ENCODE peak calls at places on chromosomes 5 and 9, in ten cellular contexts. One of them, this sample, is unnamed.

GRCh38 chr5:58985759-58986158 is 402.9 kb downstream of the RAB3C start:
- DNase-seq in psoas muscle: no peak
- DNase-seq in mucosa of descending colon: no peak
- DNase-seq in keratinocyte: no peak
- DNase-seq in CD8-positive, alpha-beta T cell: no peak
- DNase-seq in H1: no peak
- DNase-seq in Caco-2: no peak
- DNase-seq in tibial nerve: no peak
- DNase-seq in PC-3: peak; percentile 25
- DNase-seq in hepatocyte: no peak
- DNase-seq in this sample: no peak

GRCh38 chr5:154136141-154136540 is 54.4 kb upstream of the GALNT10 start:
- DNase-seq in keratinocyte: no peak
- DNase-seq in hepatocyte: no peak
- DNase-seq in Caco-2: no peak
- DNase-seq in psoas muscle: no peak
- DNase-seq in H1: no peak
- DNase-seq in tibial nerve: no peak
- DNase-seq in PC-3: peak; percentile 11
- DNase-seq in CD8-positive, alpha-beta T cell: no peak
- DNase-seq in mucosa of descending colon: no peak
- DNase-seq in this sample: no peak

GRCh38 chr9:101453776-101454570 is 18.4 kb upstream of the ALDOB start:
- DNase-seq in tibial nerve: no peak
- DNase-seq in CD8-positive, alpha-beta T cell: no peak
- DNase-seq in keratinocyte: no peak
- DNase-seq in psoas muscle: no peak
- DNase-seq in Caco-2: no peak
- DNase-seq in mucosa of descending colon: no peak
- DNase-seq in PC-3: no peak
- DNase-seq in hepatocyte: no peak
- DNase-seq in H1: no peak
- DNase-seq in this sample: no peak

GRCh38 chr9:134234001-134234660 is 69.8 kb upstream of the RNU6ATAC start:
- DNase-seq in H1: no peak
- DNase-seq in mucosa of descending colon: no peak
- DNase-seq in keratinocyte: no peak
- DNase-seq in hepatocyte: no peak
- DNase-seq in psoas muscle: no peak
- DNase-seq in PC-3: no peak
- DNase-seq in tibial nerve: no peak
- DNase-seq in Caco-2: no peak
- DNase-seq in CD8-positive, alpha-beta T cell: peak; percentile 17
- DNase-seq in this sample: no peak

GRCh38 chr5:76641514-76642120 is 18.4 kb upstream of the F2RL2 start:
- DNase-seq in psoas muscle: peak; percentile 21
- DNase-seq in CD8-positive, alpha-beta T cell: peak; percentile 61
- DNase-seq in H1: no peak
- DNase-seq in Caco-2: peak; percentile 51
- DNase-seq in hepatocyte: peak; percentile 77
- DNase-seq in mucosa of descending colon: peak; percentile 92
- DNase-seq in PC-3: peak; percentile 73
- DNase-seq in keratinocyte: no peak
- DNase-seq in tibial nerve: peak; percentile 86
- DNase-seq in this sample: no peak

GRCh38 chr5:76337949-76338589 is 65.0 kb upstream of the IQGAP2 start:
- DNase-seq in Caco-2: peak; percentile 89
- DNase-seq in psoas muscle: no peak
- DNase-seq in H1: peak; percentile 74
- DNase-seq in mucosa of descending colon: peak; percentile 78
- DNase-seq in PC-3: peak; percentile 76
- DNase-seq in CD8-positive, alpha-beta T cell: peak; percentile 32
- DNase-seq in keratinocyte: peak; percentile 30
- DNase-seq in hepatocyte: peak; percentile 72
- DNase-seq in tibial nerve: peak; percentile 35
- DNase-seq in this sample: no peak

GRCh38 chr5:170639221-170639925 is 135.6 kb downstream of the KCNIP1 start:
- DNase-seq in keratinocyte: no peak
- DNase-seq in CD8-positive, alpha-beta T cell: no peak
- DNase-seq in PC-3: no peak
- DNase-seq in psoas muscle: no peak
- DNase-seq in hepatocyte: no peak
- DNase-seq in mucosa of descending colon: no peak
- DNase-seq in Caco-2: no peak
- DNase-seq in H1: no peak
- DNase-seq in tibial nerve: no peak
- DNase-seq in this sample: peak; percentile 16

GRCh38 chr5:175534070-175534932 is 55.9 kb downstream of the SFXN1 start:
- DNase-seq in keratinocyte: peak; percentile 30
- DNase-seq in CD8-positive, alpha-beta T cell: peak; percentile 79
- DNase-seq in hepatocyte: peak; percentile 94
- DNase-seq in Caco-2: peak; percentile 75
- DNase-seq in H1: peak; percentile 82
- DNase-seq in tibial nerve: peak; percentile 31
- DNase-seq in mucosa of descending colon: peak; percentile 79
- DNase-seq in psoas muscle: peak; percentile 72
- DNase-seq in PC-3: peak; percentile 78
- DNase-seq in this sample: peak; percentile 88

GRCh38 chr9:13118294-13118693 is 161.2 kb downstream of the MPDZ start:
- DNase-seq in psoas muscle: no peak
- DNase-seq in tibial nerve: no peak
- DNase-seq in CD8-positive, alpha-beta T cell: no peak
- DNase-seq in mucosa of descending colon: no peak
- DNase-seq in H1: no peak
- DNase-seq in Caco-2: no peak
- DNase-seq in PC-3: no peak
- DNase-seq in keratinocyte: no peak
- DNase-seq in hepatocyte: no peak
- DNase-seq in this sample: no peak

GRCh38 chr9:85743290-85744128 is 1.8 kb upstream of the AGTPBP1 start:
- DNase-seq in keratinocyte: peak; percentile 64
- DNase-seq in Caco-2: no peak
- DNase-seq in tibial nerve: peak; percentile 8
- DNase-seq in H1: no peak
- DNase-seq in CD8-positive, alpha-beta T cell: peak; percentile 26
- DNase-seq in PC-3: peak; percentile 77
- DNase-seq in mucosa of descending colon: peak; percentile 46
- DNase-seq in psoas muscle: no peak
- DNase-seq in hepatocyte: peak; percentile 66
- DNase-seq in this sample: peak; percentile 82

GRCh38 chr5:178192244-178192643 is 5.1 kb upstream of the GMCL2 start:
- DNase-seq in Caco-2: no peak
- DNase-seq in tibial nerve: no peak
- DNase-seq in hepatocyte: no peak
- DNase-seq in PC-3: peak; percentile 95
- DNase-seq in H1: no peak
- DNase-seq in CD8-positive, alpha-beta T cell: no peak
- DNase-seq in mucosa of descending colon: no peak
- DNase-seq in psoas muscle: no peak
- DNase-seq in keratinocyte: no peak
- DNase-seq in this sample: no peak

GRCh38 chr9:106449528-106449927 is 413.4 kb upstream of the ZNF462 start:
- DNase-seq in mucosa of descending colon: no peak
- DNase-seq in keratinocyte: no peak
- DNase-seq in Caco-2: no peak
- DNase-seq in PC-3: no peak
- DNase-seq in hepatocyte: no peak
- DNase-seq in CD8-positive, alpha-beta T cell: no peak
- DNase-seq in tibial nerve: no peak
- DNase-seq in psoas muscle: no peak
- DNase-seq in H1: no peak
- DNase-seq in this sample: no peak

GRCh38 chr9:37390759-37391158 is 31.7 kb upstream of the GRHPR start:
- DNase-seq in keratinocyte: no peak
- DNase-seq in mucosa of descending colon: peak; percentile 80
- DNase-seq in psoas muscle: no peak
- DNase-seq in H1: peak; percentile 31
- DNase-seq in tibial nerve: no peak
- DNase-seq in PC-3: peak; percentile 17
- DNase-seq in hepatocyte: peak; percentile 52
- DNase-seq in Caco-2: peak; percentile 66
- DNase-seq in CD8-positive, alpha-beta T cell: no peak
- DNase-seq in this sample: no peak
- TF ChIP-seq CTCF in keratinocyte: peak; percentile 63
- TF ChIP-seq CTCF in mucosa of descending colon: peak; percentile 34
- TF ChIP-seq CTCF in psoas muscle: no peak
- TF ChIP-seq CTCF in H1: peak; percentile 76
- TF ChIP-seq CTCF in tibial nerve: no peak
- TF ChIP-seq CTCF in PC-3: peak; percentile 51
- TF ChIP-seq CTCF in hepatocyte: peak; percentile 27
- TF ChIP-seq CTCF in Caco-2: peak; percentile 32
- TF ChIP-seq CTCF in CD8-positive, alpha-beta T cell: peak; percentile 18
- TF ChIP-seq CTCF in this sample: peak; percentile 23

DNA sequence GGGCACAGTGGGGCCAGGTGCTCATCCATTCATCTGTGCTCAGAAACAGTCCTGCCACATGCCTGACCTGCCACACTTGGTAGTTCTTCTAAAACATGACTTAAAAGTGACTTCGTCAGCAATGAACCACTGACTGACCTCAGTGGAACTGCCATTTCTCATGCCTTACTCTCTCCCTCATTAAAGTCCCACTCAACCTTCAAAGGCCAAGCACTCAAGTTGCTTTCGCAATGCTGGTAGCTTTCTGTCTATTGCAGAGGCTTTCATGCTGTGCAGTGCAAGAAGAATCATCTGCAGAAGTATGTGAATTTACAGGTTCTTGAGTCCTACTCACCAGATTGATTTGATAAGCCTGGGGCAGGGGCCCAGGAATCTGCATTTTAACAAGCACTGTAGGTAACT is 23.9 kb downstream of the B4GALT1 start:
- DNase-seq in CD8-positive, alpha-beta T cell: no peak
- DNase-seq in PC-3: no peak
- DNase-seq in psoas muscle: no peak
- DNase-seq in hepatocyte: peak; percentile 50
- DNase-seq in tibial nerve: no peak
- DNase-seq in Caco-2: peak; percentile 56
- DNase-seq in mucosa of descending colon: no peak
- DNase-seq in H1: no peak
- DNase-seq in keratinocyte: no peak
- DNase-seq in this sample: peak; percentile 66
- H3K4me1 ChIP-seq in CD8-positive, alpha-beta T cell: peaks cover 89% of the 10 kb centered on the region
- H3K4me1 ChIP-seq in PC-3: no peaks in the 10 kb centered on the region
- H3K4me1 ChIP-seq in psoas muscle: peaks cover 81% of the 10 kb centered on the region
- H3K4me1 ChIP-seq in hepatocyte: peaks cover 55% of the 10 kb centered on the region
- H3K4me1 ChIP-seq in tibial nerve: no peaks in the 10 kb centered on the region
- H3K4me1 ChIP-seq in Caco-2: peaks cover 45% of the 10 kb centered on the region
- H3K4me1 ChIP-seq in mucosa of descending colon: peaks cover 49% of the 10 kb centered on the region
- H3K4me1 ChIP-seq in H1: no peaks in the 10 kb centered on the region
- H3K4me1 ChIP-seq in keratinocyte: peaks cover 17% of the 10 kb centered on the region
- H3K4me1 ChIP-seq in this sample: peaks cover 95% of the 10 kb centered on the region

GRCh38 chr5:78648359-78649219 is at the start of gene LHFPL2:
- DNase-seq in hepatocyte: peak; percentile 89
- DNase-seq in mucosa of descending colon: peak; percentile 73
- DNase-seq in psoas muscle: peak; percentile 78
- DNase-seq in Caco-2: peak; percentile 74
- DNase-seq in tibial nerve: peak; percentile 70
- DNase-seq in keratinocyte: no peak
- DNase-seq in CD8-positive, alpha-beta T cell: peak; percentile 17
- DNase-seq in PC-3: peak; percentile 59
- DNase-seq in H1: no peak
- DNase-seq in this sample: peak; percentile 87

GRCh38 chr5:78649220-78649700 is 688 bp upstream of the LHFPL2 start:
- DNase-seq in hepatocyte: peak; percentile 46
- DNase-seq in mucosa of descending colon: peak; percentile 39
- DNase-seq in psoas muscle: no peak
- DNase-seq in tibial nerve: no peak
- DNase-seq in H1: no peak
- DNase-seq in Caco-2: no peak
- DNase-seq in keratinocyte: no peak
- DNase-seq in CD8-positive, alpha-beta T cell: no peak
- DNase-seq in PC-3: peak; percentile 21
- DNase-seq in this sample: no peak

GRCh38 chr5:78651468-78651867 is 2.9 kb upstream of the LHFPL2 start:
- DNase-seq in Caco-2: no peak
- DNase-seq in mucosa of descending colon: no peak
- DNase-seq in CD8-positive, alpha-beta T cell: no peak
- DNase-seq in tibial nerve: no peak
- DNase-seq in keratinocyte: no peak
- DNase-seq in H1: no peak
- DNase-seq in hepatocyte: no peak
- DNase-seq in PC-3: no peak
- DNase-seq in psoas muscle: no peak
- DNase-seq in this sample: no peak

GRCh38 chr5:78650562-78650930 is 2.0 kb upstream of the LHFPL2 start:
- DNase-seq in Caco-2: no peak
- DNase-seq in H1: no peak
- DNase-seq in PC-3: no peak
- DNase-seq in psoas muscle: no peak
- DNase-seq in keratinocyte: no peak
- DNase-seq in mucosa of descending colon: no peak
- DNase-seq in tibial nerve: no peak
- DNase-seq in hepatocyte: no peak
- DNase-seq in CD8-positive, alpha-beta T cell: no peak
- DNase-seq in this sample: no peak

DNA sequence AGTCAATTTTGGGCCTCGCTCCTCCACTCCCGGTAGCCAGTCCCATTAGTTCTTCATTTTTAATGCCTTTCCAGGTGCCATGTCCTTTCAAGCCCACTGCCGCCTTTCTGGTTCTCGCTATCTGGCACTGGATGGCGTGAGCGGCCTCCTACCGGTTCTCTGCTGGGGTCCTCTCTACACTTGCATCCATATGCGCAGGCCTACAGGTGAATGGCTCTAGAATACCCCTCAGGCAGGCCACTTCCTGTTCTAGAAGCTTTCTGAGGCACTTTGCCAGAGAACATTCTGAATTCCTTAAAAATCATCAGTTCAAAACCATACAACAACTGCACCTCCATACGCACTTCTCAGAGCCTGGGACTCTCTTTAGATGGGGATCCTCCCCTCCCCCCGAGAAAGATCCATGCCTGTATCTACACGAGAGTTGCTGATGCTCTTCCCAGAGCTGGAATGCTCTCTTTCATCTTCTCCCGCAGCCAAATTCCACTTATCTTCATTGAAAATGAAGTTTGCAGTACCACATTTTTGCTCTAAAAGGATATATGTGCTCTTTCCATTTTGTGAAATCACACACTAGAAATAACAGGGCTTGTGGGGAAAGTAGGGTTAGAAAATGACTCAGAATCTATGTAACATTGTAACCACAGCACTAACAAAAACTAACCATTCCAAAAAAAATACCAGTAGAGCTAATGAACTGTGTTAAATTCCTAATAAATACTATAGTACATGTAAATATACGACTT is 1.4 kb upstream of the LHFPL2 start:
- DNase-seq in keratinocyte: no peak
- DNase-seq in PC-3: no peak
- DNase-seq in tibial nerve: no peak
- DNase-seq in H1: no peak
- DNase-seq in Caco-2: no peak
- DNase-seq in hepatocyte: no peak
- DNase-seq in psoas muscle: no peak
- DNase-seq in CD8-positive, alpha-beta T cell: no peak
- DNase-seq in mucosa of descending colon: no peak
- DNase-seq in this sample: no peak
- H3K4me3 ChIP-seq in keratinocyte: no peak overlapping the region
- H3K4me3 ChIP-seq in PC-3: no peak overlapping the region
- H3K4me3 ChIP-seq in tibial nerve: no peak overlapping the region
- H3K4me3 ChIP-seq in H1: peak overlapping the region; percentile 93
- H3K4me3 ChIP-seq in Caco-2: no peak overlapping the region
- H3K4me3 ChIP-seq in hepatocyte: no peak overlapping the region
- H3K4me3 ChIP-seq in psoas muscle: no peak overlapping the region
- H3K4me3 ChIP-seq in CD8-positive, alpha-beta T cell: no peak overlapping the region
- H3K4me3 ChIP-seq in mucosa of descending colon: no peak overlapping the region
- H3K4me3 ChIP-seq in this sample: no peak overlapping the region

GRCh38 chr5:321233-321725 is at the start of gene AHRR:
- DNase-seq in H1: no peak
- DNase-seq in tibial nerve: no peak
- DNase-seq in psoas muscle: peak; percentile 63
- DNase-seq in Caco-2: peak; percentile 55
- DNase-seq in CD8-positive, alpha-beta T cell: no peak
- DNase-seq in hepatocyte: peak; percentile 86
- DNase-seq in mucosa of descending colon: peak; percentile 83
- DNase-seq in keratinocyte: no peak
- DNase-seq in PC-3: peak; percentile 75
- DNase-seq in this sample: peak; percentile 84
- TF ChIP-seq CTCF in H1: no peak
- TF ChIP-seq CTCF in tibial nerve: peak; percentile 71
- TF ChIP-seq CTCF in psoas muscle: peak; percentile 33
- TF ChIP-seq CTCF in Caco-2: peak; percentile 51
- TF ChIP-seq CTCF in CD8-positive, alpha-beta T cell: peak; percentile 13
- TF ChIP-seq CTCF in hepatocyte: peak; percentile 49
- TF ChIP-seq CTCF in mucosa of descending colon: peak; percentile 54
- TF ChIP-seq CTCF in keratinocyte: peak; percentile 62
- TF ChIP-seq CTCF in PC-3: peak; percentile 45
- TF ChIP-seq CTCF in this sample: peak; percentile 55

This sample was measured in upper lobe of right lung.